ENCODE peak calls at places on chromosome 2, in nine cellular contexts. G is GM23248; L is tibial artery; R is HCT116; Q is CD4-positive, CD25-positive, alpha-beta regulatory T cell; S is psoas muscle; D is testis; M is right atrium auricular region; C is colonic mucosa. B is an unnamed sample.

GRCh38 chr2:140353541-140353940 is 1573.4 kb upstream of the NXPH2 start:
- DNase-seq in L (no peak), C (no peak), M (no peak), D (no peak), G (peak; percentile 43), R (no peak), S (no peak), Q (no peak), B (no peak)

GRCh38 chr2:145027073-145027459 is 507.1 kb upstream of the ZEB2 start:
- DNase-seq in Q (no peak), R (no peak), C (no peak), S (no peak), G (peak; percentile 10), M (no peak), D (no peak), L (no peak), B (no peak)

GRCh38 chr2:127675335-127676261 is at the start of gene LIMS2:
- DNase-seq in M (no peak), Q (no peak), L (no peak), G (peak; percentile 86), R (no peak), C (no peak), S (peak; percentile 66), D (peak; percentile 21), B (no peak)

GRCh38 chr2:217412721-217413120 is 552.9 kb upstream of the TNP1 start:
- DNase-seq in L (peak; percentile 74), R (no peak), M (no peak), D (peak; percentile 43), Q (no peak), S (no peak), G (peak; percentile 62), C (no peak), B (no peak)

GRCh38 chr2:130354135-130354420 is 1.8 kb upstream of the PTPN18 start:
- DNase-seq in C (no peak), M (no peak), S (no peak), G (peak; percentile 24), L (no peak), Q (no peak), D (no peak), R (no peak), B (no peak)

GRCh38 chr2:218149098-218149497 is 17.7 kb downstream of the CXCR1 start:
- DNase-seq in L (no peak), Q (no peak), G (no peak), S (no peak), D (no peak), C (no peak), R (no peak), M (no peak), B (no peak)

GRCh38 chr2:227661019-227661726 is 5.4 kb upstream of the SCYGR5 start:
- DNase-seq in D (no peak), L (no peak), R (no peak), G (no peak), S (no peak), C (no peak), M (no peak), Q (no peak), B (no peak)

GRCh38 chr2:167794554-167795255 is 452.7 kb downstream of the STK39 start:
- DNase-seq in L (no peak), R (no peak), Q (no peak), S (no peak), M (no peak), D (no peak), C (no peak), G (no peak), B (no peak)

GRCh38 chr2:44351088-44351487 is 10.2 kb downstream of the PREPL start:
- DNase-seq in M (no peak), D (no peak), L (peak; percentile 77), R (no peak), S (peak; percentile 58), G (peak; percentile 54), C (no peak), Q (no peak), B (no peak)

GRCh38 chr2:121075006-121075545 is 209.9 kb downstream of the TFCP2L1 start:
- DNase-seq in Q (no peak), C (no peak), M (no peak), D (peak; percentile 82), S (peak; percentile 74), G (peak; percentile 92), R (peak; percentile 95), L (no peak), B (peak; percentile 77)

GRCh38 chr2:175167076-175167791 is 769 bp downstream of the ATF2 start:
- DNase-seq in L (peak; percentile 71), G (peak; percentile 75), Q (no peak), D (no peak), M (no peak), R (no peak), S (peak; percentile 63), C (peak; percentile 61), B (peak; percentile 21)

GRCh38 chr2:43107679-43108078 is 118.7 kb downstream of the ZFP36L2 start:
- DNase-seq in D (no peak), M (no peak), L (peak; percentile 60), S (no peak), G (no peak), C (no peak), Q (no peak), R (no peak), B (no peak)

GRCh38 chr2:97840198-97840597 is 126.8 kb downstream of the ZAP70 start:
- DNase-seq in D (no peak), G (no peak), M (no peak), C (no peak), R (no peak), L (no peak), Q (no peak), S (no peak), B (no peak)

GRCh38 chr2:200305797-200306718 is at the start of gene SPATS2L:
- DNase-seq in R (peak; percentile 22), L (peak; percentile 85), C (peak; percentile 82), M (peak; percentile 82), Q (peak; percentile 42), D (peak; percentile 87), G (peak; percentile 89), S (peak; percentile 88), B (peak; percentile 83)

GRCh38 chr2:86518498-86518897 is 44.7 kb downstream of the CHMP3 start:
- DNase-seq in L (no peak), D (peak; percentile 41), Q (peak; percentile 47), C (no peak), M (no peak), R (no peak), S (no peak), G (peak; percentile 38), B (peak; percentile 6)

GRCh38 chr2:53782681-53783080 is 4.1 kb downstream of the ASB3 start:
- DNase-seq in D (no peak), R (no peak), C (no peak), G (no peak), L (no peak), Q (no peak), M (no peak), S (no peak), B (no peak)

GRCh38 chr2:70123051-70123828 is 36.0 kb downstream of the PCBP1 start:
- DNase-seq in C (peak; percentile 72), S (peak; percentile 82), G (peak; percentile 67), R (no peak), D (peak; percentile 77), M (peak; percentile 75), L (peak; percentile 83), Q (no peak), B (no peak)

GRCh38 chr2:88345842-88346241 is 106.7 kb downstream of the FOXI3 start:
- DNase-seq in S (no peak), D (no peak), G (no peak), M (no peak), R (no peak), L (no peak), C (no peak), Q (no peak), B (no peak)

GRCh38 chr2:10332402-10333246 is 29.9 kb downstream of the HPCAL1 start:
- DNase-seq in G (no peak), R (no peak), D (no peak), L (no peak), S (no peak), Q (no peak), C (no peak), M (no peak), B (no peak)
- H3K4me1 ChIP-seq in G (peaks cover 16% of the 10 kb centered on the region), R (peaks cover 57% of the 10 kb centered on the region), D (peaks cover 10% of the 10 kb centered on the region), L (peaks cover 15% of the 10 kb centered on the region), S (peaks cover 5% of the 10 kb centered on the region), Q (peaks cover 48% of the 10 kb centered on the region), C (peaks cover 21% of the 10 kb centered on the region), M (no peaks in the 10 kb centered on the region), B (peaks cover 29% of the 10 kb centered on the region)

GRCh38 chr2:37625781-37626548 is 45.5 kb downstream of the CDC42EP3 start:
- DNase-seq in R (no peak), D (peak; percentile 59), Q (peak; percentile 71), M (no peak), L (no peak), S (no peak), G (peak; percentile 61), C (no peak), B (no peak)

GRCh38 chr2:37623409-37623808 is 48.0 kb downstream of the CDC42EP3 start:
- DNase-seq in R (no peak), D (no peak), L (no peak), S (no peak), M (no peak), Q (no peak), C (no peak), G (no peak), B (no peak)

GRCh38 chr2:37622434-37623202 is 48.8 kb downstream of the CDC42EP3 start:
- DNase-seq in G (no peak), M (no peak), C (no peak), Q (no peak), L (no peak), R (no peak), D (no peak), S (no peak), B (no peak)

GRCh38 chr2:37625156-37625555 is 46.3 kb downstream of the CDC42EP3 start:
- DNase-seq in C (no peak), M (no peak), D (no peak), R (no peak), Q (no peak), S (no peak), L (no peak), G (peak; percentile 92), B (no peak)

GRCh38 chr2:37623971-37624897 is 47.2 kb downstream of the CDC42EP3 start:
- DNase-seq in R (no peak), L (no peak), G (peak; percentile 78), D (no peak), M (no peak), C (no peak), Q (no peak), S (no peak), B (no peak)
- H3K4me1 ChIP-seq in R (peaks cover 2% of the 10 kb centered on the region), L (peaks cover 30% of the 10 kb centered on the region), G (peaks cover 70% of the 10 kb centered on the region), D (peaks cover 8% of the 10 kb centered on the region), M (no peaks in the 10 kb centered on the region), C (no peaks in the 10 kb centered on the region), Q (peaks cover 47% of the 10 kb centered on the region), S (peaks cover 44% of the 10 kb centered on the region), B (peaks cover 9% of the 10 kb centered on the region)

GRCh38 chr2:188326290-188326668 is 34.6 kb downstream of the GULP1 start:
- DNase-seq in D (no peak), R (no peak), G (no peak), M (no peak), S (no peak), Q (no peak), C (no peak), L (no peak), B (no peak)
- H3K4me1 ChIP-seq in D (peaks cover 7% of the 10 kb centered on the region), R (peaks cover 9% of the 10 kb centered on the region), G (peaks cover 20% of the 10 kb centered on the region), M (no peaks in the 10 kb centered on the region), S (peaks cover 33% of the 10 kb centered on the region), Q (no peaks in the 10 kb centered on the region), C (no peaks in the 10 kb centered on the region), L (peaks cover 52% of the 10 kb centered on the region), B (peaks cover 18% of the 10 kb centered on the region)

DNA sequence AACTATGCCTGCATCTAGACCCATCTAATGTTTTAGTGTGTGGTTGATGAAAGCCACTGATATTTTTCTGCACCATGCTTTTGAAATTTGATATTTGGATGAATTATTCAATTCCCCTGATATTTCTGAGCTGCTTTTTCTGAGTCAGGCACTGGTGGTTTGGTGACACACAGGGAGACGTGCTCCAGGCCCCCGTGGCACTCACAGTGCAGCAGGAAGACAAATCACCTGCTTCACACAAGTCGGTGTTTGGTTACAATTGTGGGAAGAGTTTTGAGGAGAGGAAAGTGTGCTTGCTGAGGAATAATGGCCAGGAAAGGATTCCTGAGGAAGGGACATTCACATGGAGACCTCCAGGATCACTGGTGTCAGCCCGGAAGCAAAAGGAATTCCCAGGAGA is 179.7 kb downstream of the ACKR3 start:
- DNase-seq in C (no peak), R (no peak), Q (no peak), L (peak; percentile 55), M (no peak), G (peak; percentile 86), D (no peak), S (no peak), B (no peak)
- H3K4me1 ChIP-seq in C (no peaks in the 10 kb centered on the region), R (no peaks in the 10 kb centered on the region), Q (no peaks in the 10 kb centered on the region), L (peaks cover 39% of the 10 kb centered on the region), M (no peaks in the 10 kb centered on the region), G (peaks cover 36% of the 10 kb centered on the region), D (peaks cover 4% of the 10 kb centered on the region), S (peaks cover 29% of the 10 kb centered on the region), B (no peaks in the 10 kb centered on the region)